ENCODE peak calls at places on chromosome 22, in ten cellular contexts. One of them, this sample, is unnamed.

GRCh38 chr22:36439481-36440271 is 41.8 kb downstream of the TXN2 start:
- DNase-seq in epithelial cell of esophagus: peak
- DNase-seq in activated CD4-positive, alpha-beta T cell treated with anti-CD3 and anti-CD28 coated beads, Interleukin-2, amount 50 U/mL, for 48 hours: peak
- DNase-seq in NCI-H1092 treated with DMSO at 0.1 percent for 48 hours: no peak
- DNase-seq in ovary: peak
- DNase-seq in GM06990: no peak
- DNase-seq in activated T-helper 9 cell treated with anti-CD3 and anti-CD28 coated beads, Interleukin-2, amount 50 U/mL, for 16 hours: peak
- DNase-seq in GM19239: no peak
- DNase-seq in NCI-H748 treated with DMSO at 0.1 percent for 48 hours: no peak
- DNase-seq in Ammon's horn: no peak
- DNase-seq in this sample: no peak

GRCh38 chr22:23289851-23290724 is 109.8 kb downstream of the BCR start:
- DNase-seq in epithelial cell of esophagus: peak
- DNase-seq in activated CD4-positive, alpha-beta T cell treated with anti-CD3 and anti-CD28 coated beads, Interleukin-2, amount 50 U/mL, for 48 hours: peak
- DNase-seq in NCI-H748 treated with DMSO at 0.1 percent for 48 hours: no peak
- DNase-seq in ovary: peak
- DNase-seq in activated T-helper 9 cell treated with anti-CD3 and anti-CD28 coated beads, Interleukin-2, amount 50 U/mL, for 16 hours: peak
- DNase-seq in Ammon's horn: no peak
- DNase-seq in GM06990: no peak
- DNase-seq in GM19239: peak
- DNase-seq in NCI-H1092 treated with DMSO at 0.1 percent for 48 hours: peak
- DNase-seq in this sample: peak

GRCh38 chr22:30459206-30460052 is 12.4 kb downstream of the SEC14L3 start:
- DNase-seq in Ammon's horn: no peak
- DNase-seq in epithelial cell of esophagus: peak
- DNase-seq in ovary: no peak
- DNase-seq in GM19239: no peak
- DNase-seq in NCI-H748 treated with DMSO at 0.1 percent for 48 hours: no peak
- DNase-seq in NCI-H1092 treated with DMSO at 0.1 percent for 48 hours: no peak
- DNase-seq in activated CD4-positive, alpha-beta T cell treated with anti-CD3 and anti-CD28 coated beads, Interleukin-2, amount 50 U/mL, for 48 hours: peak
- DNase-seq in GM06990: no peak
- DNase-seq in activated T-helper 9 cell treated with anti-CD3 and anti-CD28 coated beads, Interleukin-2, amount 50 U/mL, for 16 hours: no peak
- DNase-seq in this sample: no peak

GRCh38 chr22:22099194-22099486 is 116.6 kb upstream of the TOP3B start:
- DNase-seq in NCI-H1092 treated with DMSO at 0.1 percent for 48 hours: no peak
- DNase-seq in Ammon's horn: no peak
- DNase-seq in GM19239: no peak
- DNase-seq in activated CD4-positive, alpha-beta T cell treated with anti-CD3 and anti-CD28 coated beads, Interleukin-2, amount 50 U/mL, for 48 hours: no peak
- DNase-seq in ovary: no peak
- DNase-seq in GM06990: peak
- DNase-seq in epithelial cell of esophagus: no peak
- DNase-seq in activated T-helper 9 cell treated with anti-CD3 and anti-CD28 coated beads, Interleukin-2, amount 50 U/mL, for 16 hours: no peak
- DNase-seq in NCI-H748 treated with DMSO at 0.1 percent for 48 hours: no peak
- DNase-seq in this sample: no peak

GRCh38 chr22:41902016-41902415 is 12.9 kb downstream of the SHISA8 start:
- DNase-seq in NCI-H748 treated with DMSO at 0.1 percent for 48 hours: no peak
- DNase-seq in activated T-helper 9 cell treated with anti-CD3 and anti-CD28 coated beads, Interleukin-2, amount 50 U/mL, for 16 hours: no peak
- DNase-seq in NCI-H1092 treated with DMSO at 0.1 percent for 48 hours: no peak
- DNase-seq in GM06990: no peak
- DNase-seq in Ammon's horn: no peak
- DNase-seq in epithelial cell of esophagus: no peak
- DNase-seq in ovary: no peak
- DNase-seq in activated CD4-positive, alpha-beta T cell treated with anti-CD3 and anti-CD28 coated beads, Interleukin-2, amount 50 U/mL, for 48 hours: no peak
- DNase-seq in GM19239: no peak
- DNase-seq in this sample: no peak

GRCh38 chr22:38422615-38423511 is 32.1 kb downstream of the KCNJ4 start:
- DNase-seq in NCI-H748 treated with DMSO at 0.1 percent for 48 hours: no peak
- DNase-seq in epithelial cell of esophagus: peak
- DNase-seq in Ammon's horn: no peak
- DNase-seq in NCI-H1092 treated with DMSO at 0.1 percent for 48 hours: peak
- DNase-seq in GM19239: no peak
- DNase-seq in activated CD4-positive, alpha-beta T cell treated with anti-CD3 and anti-CD28 coated beads, Interleukin-2, amount 50 U/mL, for 48 hours: no peak
- DNase-seq in GM06990: no peak
- DNase-seq in ovary: no peak
- DNase-seq in activated T-helper 9 cell treated with anti-CD3 and anti-CD28 coated beads, Interleukin-2, amount 50 U/mL, for 16 hours: no peak
- DNase-seq in this sample: no peak

GRCh38 chr22:28600546-28601143 is 79.0 kb downstream of the TTC28 start:
- DNase-seq in epithelial cell of esophagus: peak
- DNase-seq in NCI-H748 treated with DMSO at 0.1 percent for 48 hours: peak
- DNase-seq in GM19239: peak
- DNase-seq in ovary: no peak
- DNase-seq in Ammon's horn: peak
- DNase-seq in activated CD4-positive, alpha-beta T cell treated with anti-CD3 and anti-CD28 coated beads, Interleukin-2, amount 50 U/mL, for 48 hours: no peak
- DNase-seq in GM06990: peak
- DNase-seq in NCI-H1092 treated with DMSO at 0.1 percent for 48 hours: peak
- DNase-seq in activated T-helper 9 cell treated with anti-CD3 and anti-CD28 coated beads, Interleukin-2, amount 50 U/mL, for 16 hours: no peak
- DNase-seq in this sample: no peak

GRCh38 chr22:36022162-36022561 is 6.5 kb downstream of the RBFOX2 start:
- DNase-seq in activated T-helper 9 cell treated with anti-CD3 and anti-CD28 coated beads, Interleukin-2, amount 50 U/mL, for 16 hours: no peak
- DNase-seq in Ammon's horn: no peak
- DNase-seq in ovary: no peak
- DNase-seq in GM19239: no peak
- DNase-seq in GM06990: no peak
- DNase-seq in NCI-H748 treated with DMSO at 0.1 percent for 48 hours: no peak
- DNase-seq in NCI-H1092 treated with DMSO at 0.1 percent for 48 hours: no peak
- DNase-seq in activated CD4-positive, alpha-beta T cell treated with anti-CD3 and anti-CD28 coated beads, Interleukin-2, amount 50 U/mL, for 48 hours: no peak
- DNase-seq in epithelial cell of esophagus: no peak
- DNase-seq in this sample: no peak

GRCh38 chr22:50119768-50120251 is 30.0 kb downstream of the MOV10L1 start:
- DNase-seq in GM06990: no peak
- DNase-seq in Ammon's horn: no peak
- DNase-seq in epithelial cell of esophagus: no peak
- DNase-seq in NCI-H1092 treated with DMSO at 0.1 percent for 48 hours: no peak
- DNase-seq in activated CD4-positive, alpha-beta T cell treated with anti-CD3 and anti-CD28 coated beads, Interleukin-2, amount 50 U/mL, for 48 hours: no peak
- DNase-seq in GM19239: no peak
- DNase-seq in activated T-helper 9 cell treated with anti-CD3 and anti-CD28 coated beads, Interleukin-2, amount 50 U/mL, for 16 hours: no peak
- DNase-seq in ovary: peak
- DNase-seq in NCI-H748 treated with DMSO at 0.1 percent for 48 hours: no peak
- DNase-seq in this sample: no peak

GRCh38 chr22:39926175-39927152 is 25.6 kb downstream of the GRAP2 start:
- DNase-seq in activated CD4-positive, alpha-beta T cell treated with anti-CD3 and anti-CD28 coated beads, Interleukin-2, amount 50 U/mL, for 48 hours: peak
- DNase-seq in ovary: no peak
- DNase-seq in NCI-H748 treated with DMSO at 0.1 percent for 48 hours: no peak
- DNase-seq in GM06990: no peak
- DNase-seq in NCI-H1092 treated with DMSO at 0.1 percent for 48 hours: no peak
- DNase-seq in Ammon's horn: peak
- DNase-seq in GM19239: no peak
- DNase-seq in activated T-helper 9 cell treated with anti-CD3 and anti-CD28 coated beads, Interleukin-2, amount 50 U/mL, for 16 hours: no peak
- DNase-seq in epithelial cell of esophagus: no peak
- DNase-seq in this sample: no peak

GRCh38 chr22:26549902-26550497 is 37.7 kb upstream of the TFIP11 start:
- DNase-seq in ovary: no peak
- DNase-seq in NCI-H1092 treated with DMSO at 0.1 percent for 48 hours: no peak
- DNase-seq in NCI-H748 treated with DMSO at 0.1 percent for 48 hours: no peak
- DNase-seq in GM06990: no peak
- DNase-seq in GM19239: no peak
- DNase-seq in activated CD4-positive, alpha-beta T cell treated with anti-CD3 and anti-CD28 coated beads, Interleukin-2, amount 50 U/mL, for 48 hours: no peak
- DNase-seq in epithelial cell of esophagus: no peak
- DNase-seq in Ammon's horn: no peak
- DNase-seq in activated T-helper 9 cell treated with anti-CD3 and anti-CD28 coated beads, Interleukin-2, amount 50 U/mL, for 16 hours: no peak
- DNase-seq in this sample: no peak

GRCh38 chr22:48483764-48484528 is 1343.7 kb downstream of the BRD1 start:
- DNase-seq in Ammon's horn: no peak
- DNase-seq in activated T-helper 9 cell treated with anti-CD3 and anti-CD28 coated beads, Interleukin-2, amount 50 U/mL, for 16 hours: no peak
- DNase-seq in GM06990: no peak
- DNase-seq in NCI-H1092 treated with DMSO at 0.1 percent for 48 hours: no peak
- DNase-seq in epithelial cell of esophagus: no peak
- DNase-seq in ovary: no peak
- DNase-seq in NCI-H748 treated with DMSO at 0.1 percent for 48 hours: no peak
- DNase-seq in GM19239: no peak
- DNase-seq in activated CD4-positive, alpha-beta T cell treated with anti-CD3 and anti-CD28 coated beads, Interleukin-2, amount 50 U/mL, for 48 hours: no peak
- DNase-seq in this sample: no peak

GRCh38 chr22:25085930-25086901 is 113.4 kb upstream of the CRYBB3 start:
- DNase-seq in activated CD4-positive, alpha-beta T cell treated with anti-CD3 and anti-CD28 coated beads, Interleukin-2, amount 50 U/mL, for 48 hours: no peak
- DNase-seq in epithelial cell of esophagus: no peak
- DNase-seq in NCI-H748 treated with DMSO at 0.1 percent for 48 hours: no peak
- DNase-seq in NCI-H1092 treated with DMSO at 0.1 percent for 48 hours: no peak
- DNase-seq in GM19239: peak
- DNase-seq in Ammon's horn: no peak
- DNase-seq in ovary: peak
- DNase-seq in activated T-helper 9 cell treated with anti-CD3 and anti-CD28 coated beads, Interleukin-2, amount 50 U/mL, for 16 hours: no peak
- DNase-seq in GM06990: peak
- DNase-seq in this sample: no peak

GRCh38 chr22:37630839-37631435 is 8.5 kb upstream of the SH3BP1 start:
- DNase-seq in activated CD4-positive, alpha-beta T cell treated with anti-CD3 and anti-CD28 coated beads, Interleukin-2, amount 50 U/mL, for 48 hours: no peak
- DNase-seq in activated T-helper 9 cell treated with anti-CD3 and anti-CD28 coated beads, Interleukin-2, amount 50 U/mL, for 16 hours: no peak
- DNase-seq in NCI-H748 treated with DMSO at 0.1 percent for 48 hours: no peak
- DNase-seq in NCI-H1092 treated with DMSO at 0.1 percent for 48 hours: no peak
- DNase-seq in epithelial cell of esophagus: no peak
- DNase-seq in ovary: no peak
- DNase-seq in Ammon's horn: no peak
- DNase-seq in GM06990: no peak
- DNase-seq in GM19239: no peak
- DNase-seq in this sample: no peak

GRCh38 chr22:23055448-23056179 is 14.7 kb upstream of the GNAZ start:
- DNase-seq in NCI-H748 treated with DMSO at 0.1 percent for 48 hours: no peak
- DNase-seq in ovary: peak
- DNase-seq in activated T-helper 9 cell treated with anti-CD3 and anti-CD28 coated beads, Interleukin-2, amount 50 U/mL, for 16 hours: no peak
- DNase-seq in GM19239: no peak
- DNase-seq in Ammon's horn: no peak
- DNase-seq in NCI-H1092 treated with DMSO at 0.1 percent for 48 hours: no peak
- DNase-seq in activated CD4-positive, alpha-beta T cell treated with anti-CD3 and anti-CD28 coated beads, Interleukin-2, amount 50 U/mL, for 48 hours: no peak
- DNase-seq in epithelial cell of esophagus: no peak
- DNase-seq in GM06990: no peak
- DNase-seq in this sample: no peak

GRCh38 chr22:36864454-36865215 is 3.8 kb downstream of the NCF4 start:
- DNase-seq in GM06990: no peak
- DNase-seq in NCI-H748 treated with DMSO at 0.1 percent for 48 hours: no peak
- DNase-seq in Ammon's horn: peak
- DNase-seq in activated T-helper 9 cell treated with anti-CD3 and anti-CD28 coated beads, Interleukin-2, amount 50 U/mL, for 16 hours: no peak
- DNase-seq in ovary: no peak
- DNase-seq in epithelial cell of esophagus: no peak
- DNase-seq in GM19239: no peak
- DNase-seq in activated CD4-positive, alpha-beta T cell treated with anti-CD3 and anti-CD28 coated beads, Interleukin-2, amount 50 U/mL, for 48 hours: no peak
- DNase-seq in NCI-H1092 treated with DMSO at 0.1 percent for 48 hours: no peak
- DNase-seq in this sample: no peak

GRCh38 chr22:42419328-42419881 is 12.8 kb downstream of the NFAM1 start:
- DNase-seq in GM06990: peak
- DNase-seq in activated CD4-positive, alpha-beta T cell treated with anti-CD3 and anti-CD28 coated beads, Interleukin-2, amount 50 U/mL, for 48 hours: no peak
- DNase-seq in GM19239: peak
- DNase-seq in epithelial cell of esophagus: no peak
- DNase-seq in activated T-helper 9 cell treated with anti-CD3 and anti-CD28 coated beads, Interleukin-2, amount 50 U/mL, for 16 hours: no peak
- DNase-seq in ovary: no peak
- DNase-seq in NCI-H1092 treated with DMSO at 0.1 percent for 48 hours: no peak
- DNase-seq in NCI-H748 treated with DMSO at 0.1 percent for 48 hours: no peak
- DNase-seq in Ammon's horn: peak
- DNase-seq in this sample: no peak

GRCh38 chr22:47260551-47260950 is 498.1 kb downstream of the TBC1D22A start:
- DNase-seq in NCI-H748 treated with DMSO at 0.1 percent for 48 hours: no peak
- DNase-seq in activated T-helper 9 cell treated with anti-CD3 and anti-CD28 coated beads, Interleukin-2, amount 50 U/mL, for 16 hours: no peak
- DNase-seq in activated CD4-positive, alpha-beta T cell treated with anti-CD3 and anti-CD28 coated beads, Interleukin-2, amount 50 U/mL, for 48 hours: no peak
- DNase-seq in Ammon's horn: no peak
- DNase-seq in epithelial cell of esophagus: no peak
- DNase-seq in NCI-H1092 treated with DMSO at 0.1 percent for 48 hours: no peak
- DNase-seq in GM19239: no peak
- DNase-seq in ovary: no peak
- DNase-seq in GM06990: no peak
- DNase-seq in this sample: no peak

GRCh38 chr22:46829140-46829891 is 66.9 kb downstream of the TBC1D22A start:
- DNase-seq in activated T-helper 9 cell treated with anti-CD3 and anti-CD28 coated beads, Interleukin-2, amount 50 U/mL, for 16 hours: no peak
- DNase-seq in NCI-H748 treated with DMSO at 0.1 percent for 48 hours: no peak
- DNase-seq in epithelial cell of esophagus: peak
- DNase-seq in ovary: no peak
- DNase-seq in NCI-H1092 treated with DMSO at 0.1 percent for 48 hours: no peak
- DNase-seq in activated CD4-positive, alpha-beta T cell treated with anti-CD3 and anti-CD28 coated beads, Interleukin-2, amount 50 U/mL, for 48 hours: no peak
- DNase-seq in Ammon's horn: no peak
- DNase-seq in GM19239: no peak
- DNase-seq in GM06990: no peak
- DNase-seq in this sample: no peak